ENCODE peak calls at places on chromosomes 2 and 18, in ten cellular contexts. F, B, X, D, O, Q, J, G, H and M are unnamed samples.

GRCh38 chr2:241239552-241240202 is 51.2 kb downstream of the ANO7 start:
- DNase-seq in F (no peak), B (no peak), X (no peak), D (no peak), O (no peak), Q (no peak), J (no peak), G (no peak), H (no peak), M (no peak)

GRCh38 chr2:10844083-10844482 is 31.5 kb upstream of the PDIA6 start:
- DNase-seq in F (peak; percentile 15), B (peak; percentile 47), X (peak; percentile 14), D (no peak), O (no peak), Q (peak; percentile 24), J (no peak), G (peak; percentile 38), H (no peak), M (no peak)

GRCh38 chr2:226080323-226080722 is 680.8 kb downstream of the NYAP2 start:
- DNase-seq in F (no peak), B (no peak), X (no peak), D (no peak), O (no peak), Q (no peak), J (no peak), G (peak; percentile 93), H (no peak), M (no peak)

GRCh38 chr2:240926516-240927389 is 20.6 kb downstream of the CROCC2 start:
- DNase-seq in F (no peak), B (peak; percentile 71), X (no peak), D (no peak), O (no peak), Q (no peak), J (no peak), G (peak; percentile 56), H (no peak), M (no peak)

GRCh38 chr18:22465859-22466602 is 48.3 kb upstream of the CTAGE1 start:
- DNase-seq in F (no peak), B (peak; percentile 91), X (peak; percentile 90), D (no peak), O (no peak), Q (peak; percentile 42), J (no peak), G (peak; percentile 98), H (no peak), M (peak; percentile 70)

GRCh38 chr2:121066526-121066925 is 218.5 kb downstream of the TFCP2L1 start:
- DNase-seq in F (no peak), B (no peak), X (no peak), D (no peak), O (no peak), Q (no peak), J (no peak), G (no peak), H (no peak), M (no peak)

GRCh38 chr2:120605231-120605935 is 130.3 kb upstream of the GLI2 start:
- DNase-seq in F (no peak), B (no peak), X (no peak), D (no peak), O (no peak), Q (no peak), J (no peak), G (peak; percentile 31), H (no peak), M (no peak)

GRCh38 chr2:150596071-150596470 is 108.6 kb upstream of the RND3 start:
- DNase-seq in F (no peak), B (peak; percentile 54), X (peak; percentile 54), D (no peak), O (no peak), Q (no peak), J (no peak), G (peak; percentile 68), H (no peak), M (no peak)

GRCh38 chr2:216829533-216829932 is 30.3 kb downstream of the TNP1 start:
- DNase-seq in F (no peak), B (peak; percentile 71), X (peak; percentile 14), D (no peak), O (no peak), Q (no peak), J (no peak), G (peak; percentile 63), H (no peak), M (no peak)

GRCh38 chr2:235343869-235344268 is 150.0 kb upstream of the AGAP1 start:
- DNase-seq in F (no peak), B (peak; percentile 13), X (peak; percentile 10), D (no peak), O (no peak), Q (no peak), J (no peak), G (peak; percentile 11), H (no peak), M (no peak)

GRCh38 chr2:19478441-19478840 is 120.0 kb upstream of the OSR1 start:
- DNase-seq in F (no peak), B (no peak), X (no peak), D (no peak), O (no peak), Q (no peak), J (no peak), G (no peak), H (no peak), M (no peak)

GRCh38 chr2:112253261-112253807 is 1.5 kb downstream of the ZC3H8 start:
- DNase-seq in F (no peak), B (peak; percentile 2), X (no peak), D (no peak), O (no peak), Q (no peak), J (no peak), G (no peak), H (no peak), M (no peak)

GRCh38 chr2:237497820-237498128 is 10.7 kb downstream of the MLPH start:
- DNase-seq in F (no peak), B (peak; percentile 76), X (peak; percentile 67), D (no peak), O (no peak), Q (no peak), J (no peak), G (peak; percentile 47), H (no peak), M (no peak)

GRCh38 chr18:2536493-2536892 is 34.8 kb downstream of the METTL4 start:
- DNase-seq in F (no peak), B (peak; percentile 7), X (peak; percentile 3), D (no peak), O (no peak), Q (no peak), J (no peak), G (peak; percentile 72), H (no peak), M (no peak)

GRCh38 chr2:71884303-71885042 is 263.2 kb downstream of the CYP26B1 start:
- DNase-seq in F (no peak), B (peak; percentile 19), X (peak; percentile 64), D (no peak), O (no peak), Q (no peak), J (no peak), G (peak; percentile 57), H (no peak), M (no peak)

GRCh38 chr18:11163668-11164067 is 14.3 kb upstream of the PIEZO2 start:
- DNase-seq in F (no peak), B (no peak), X (no peak), D (no peak), O (no peak), Q (no peak), J (no peak), G (peak; percentile 36), H (no peak), M (no peak)

GRCh38 chr2:8065191-8065590 is 616.7 kb upstream of the ID2 start:
- DNase-seq in F (no peak), B (no peak), X (no peak), D (no peak), O (no peak), Q (no peak), J (no peak), G (no peak), H (no peak), M (no peak)

GRCh38 chr2:886072-887022 is 64.3 kb upstream of the SNTG2 start:
- DNase-seq in F (no peak), B (no peak), X (no peak), D (no peak), O (no peak), Q (no peak), J (no peak), G (no peak), H (no peak), M (no peak)

GRCh38 chr18:25234740-25235345 is 117.1 kb downstream of the ZNF521 start:
- DNase-seq in F (no peak), B (no peak), X (no peak), D (no peak), O (no peak), Q (no peak), J (no peak), G (no peak), H (no peak), M (peak; percentile 10)

GRCh38 chr2:106851055-106851454 is 34.9 kb downstream of the ST6GAL2 start:
- DNase-seq in F (no peak), B (no peak), X (no peak), D (no peak), O (no peak), Q (no peak), J (no peak), G (no peak), H (no peak), M (no peak)